ENCODE peak calls at places on chromosome X, in seven cellular contexts. B is K562, U is SK-N-SH, Y is GM12878, Z is HCT116, V is H1, J is HepG2. K is an unnamed sample.
A peak's percentile ranks its signal among the peaks of the same experiment; 100 is the strongest.

GRCh38 chrX:27675493-27675892 is 85.3 kb downstream of the DCAF8L2 start:
- DNase-seq in B (no peak), J (no peak), U (no peak), V (no peak), Y (no peak), Z (no peak), K (no peak)

GRCh38 chrX:25869761-25870160 is 268.4 kb upstream of the MAGEB18 start:
- DNase-seq in B (no peak), Y (no peak), J (no peak), U (no peak), Z (no peak), V (no peak), K (no peak)

GRCh38 chrX:1529756-1530155 is 7.2 kb downstream of the P2RY8 start:
- DNase-seq in J (no peak), Z (no peak), B (no peak), V (no peak), Y (no peak), U (no peak), K (no peak)

GRCh38 chrX:39766085-39766726 is 331.6 kb downstream of the BCOR start:
- DNase-seq in Z (no peak), V (no peak), J (no peak), U (no peak), B (no peak), Y (no peak), K (no peak)

GRCh38 chrX:68942797-68943196 is 114.0 kb downstream of the EFNB1 start:
- DNase-seq in B (no peak), Z (no peak), Y (no peak), J (no peak), V (no peak), U (no peak), K (no peak)

GRCh38 chrX:63743596-63743995 is 41.4 kb downstream of the ARHGEF9 start:
- DNase-seq in Z (no peak), Y (no peak), B (no peak), U (no peak), J (no peak), V (no peak), K (no peak)

GRCh38 chrX:123219916-123220315 is 35.8 kb downstream of the GRIA3 start:
- DNase-seq in Y (no peak), B (peak; percentile 5), J (peak; percentile 11), V (no peak), Z (no peak), U (peak; percentile 27), K (no peak)

GRCh38 chrX:102138064-102138463 is 4.2 kb downstream of the TCEAL6 start:
- DNase-seq in V (no peak), Z (no peak), B (no peak), J (no peak), Y (no peak), U (no peak), K (no peak)

GRCh38 chrX:65203545-65203944 is 227.3 kb upstream of the ZC4H2 start:
- DNase-seq in Y (no peak), Z (no peak), J (no peak), V (no peak), U (no peak), B (no peak), K (no peak)

GRCh38 chrX:19912-20571 is 261.1 kb upstream of the PLCXD1 start:
- DNase-seq in V (no peak), J (peak; percentile 0), Z (no peak), U (peak; percentile 26), B (peak; percentile 25), Y (no peak), K (no peak)

GRCh38 chrX:9337056-9337455 is 127.8 kb upstream of the TBL1X start:
- DNase-seq in J (no peak), V (no peak), Z (no peak), B (no peak), Y (no peak), U (no peak), K (no peak)

GRCh38 chrX:153334654-153335295 is 822 bp downstream of the ZNF275 start:
- DNase-seq in J (no peak), V (no peak), Y (no peak), B (no peak), Z (no peak), U (no peak), K (no peak)

GRCh38 chrX:13876652-13877051 is 59.8 kb upstream of the GPM6B start:
- DNase-seq in Y (no peak), B (no peak), Z (no peak), V (no peak), J (no peak), U (no peak), K (no peak)

GRCh38 chrX:125150231-125150630 is 169.4 kb upstream of the TEX13C start:
- DNase-seq in U (no peak), J (no peak), V (no peak), Y (no peak), B (peak; percentile 13), Z (no peak), K (no peak)

GRCh38 chrX:16484338-16484737 is 165.6 kb upstream of the S100G start:
- DNase-seq in U (no peak), Z (peak; percentile 56), J (no peak), B (no peak), Y (no peak), V (no peak), K (peak; percentile 10)

GRCh38 chrX:68944211-68944610 is 115.4 kb downstream of the EFNB1 start:
- DNase-seq in B (no peak), Z (no peak), V (no peak), U (no peak), Y (no peak), J (no peak), K (no peak)

DNA sequence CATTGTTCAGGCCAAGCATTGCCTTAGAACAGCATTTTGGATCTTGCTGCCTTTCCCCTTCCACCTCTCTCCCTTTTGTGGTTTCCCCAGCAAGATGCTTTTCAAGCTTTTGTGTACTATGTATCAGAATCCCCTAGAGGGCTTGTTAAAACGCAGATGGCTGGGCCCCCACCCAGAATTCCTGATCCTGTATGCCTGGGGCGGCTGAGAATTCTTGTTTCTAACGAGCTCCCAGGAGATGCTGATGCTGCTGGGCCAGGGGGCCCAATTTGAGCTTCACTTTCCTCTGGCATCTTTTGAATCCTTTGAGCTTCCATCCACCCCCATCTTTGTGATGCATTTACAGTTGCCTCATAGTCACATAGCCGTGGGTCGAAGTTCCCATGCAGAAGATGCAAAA is 18.4 kb downstream of the HCCS start:
- DNase-seq in Y (no peak), U (no peak), V (no peak), J (no peak), B (no peak), Z (no peak), K (no peak)
- H3K4me1 ChIP-seq in Y (no peaks in the 10 kb centered on the region), U (no peaks in the 10 kb centered on the region), V (no peaks in the 10 kb centered on the region), J (no peaks in the 10 kb centered on the region), B (peaks cover 2% of the 10 kb centered on the region), Z (no peaks in the 10 kb centered on the region), K (no peaks in the 10 kb centered on the region)

GRCh38 chrX:134758652-134759051 is 100.4 kb upstream of the PLAC1 start:
- DNase-seq in Y (no peak), Z (no peak), J (no peak), V (no peak), U (no peak), B (no peak), K (no peak)

GRCh38 chrX:134752558-134752957 is 94.3 kb upstream of the PLAC1 start:
- DNase-seq in V (no peak), Y (no peak), J (no peak), U (no peak), B (no peak), Z (no peak), K (no peak)

GRCh38 chrX:134749651-134750450 is 91.6 kb upstream of the PLAC1 start:
- DNase-seq in Y (no peak), Z (no peak), U (no peak), B (no peak), V (no peak), J (no peak), K (no peak)

DNA sequence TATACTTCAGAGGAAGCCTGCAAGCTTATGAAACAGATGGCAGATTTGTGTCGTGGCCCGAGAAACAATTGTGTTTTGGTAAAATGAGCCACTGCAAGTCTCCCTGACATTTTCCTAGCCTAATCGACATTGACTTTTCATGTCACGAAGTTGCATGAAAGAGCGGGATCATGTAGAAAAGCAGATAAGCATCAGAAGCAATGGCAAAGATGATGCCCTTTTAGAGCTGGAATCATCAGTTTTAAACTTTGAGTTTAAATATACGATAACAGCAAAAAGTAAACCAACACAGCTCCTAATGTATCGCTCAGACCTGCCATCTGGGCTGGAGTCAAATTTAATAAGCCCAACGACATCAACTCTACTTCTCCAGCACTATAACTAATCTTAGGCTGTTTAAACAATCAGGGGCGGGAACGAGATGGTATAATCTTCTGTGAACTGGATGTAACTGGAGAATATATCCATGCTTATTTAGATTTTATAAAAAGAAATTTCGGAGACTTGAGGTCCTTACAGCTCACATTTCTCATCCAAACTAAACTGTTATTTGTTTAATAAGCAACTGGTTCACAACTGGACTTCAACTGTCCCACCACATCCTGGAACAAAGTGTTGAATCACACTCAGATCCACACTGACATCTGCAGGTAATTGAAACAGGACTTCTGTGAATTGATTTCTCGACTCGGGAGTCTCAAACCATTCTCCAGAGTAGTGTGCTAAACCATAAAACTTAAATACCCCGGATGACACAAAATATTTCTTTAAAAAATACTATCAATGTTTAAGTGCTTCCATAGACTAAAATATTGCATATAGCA is 95.1 kb upstream of the PLAC1 start:
- DNase-seq in B (peak; percentile 23), Y (no peak), Z (no peak), J (peak; percentile 1), U (no peak), V (no peak), K (peak; percentile 42)
- TF ChIP-seq CTCF in B (no peak), Y (no peak), Z (peak; percentile 2), J (peak; percentile 20), U (peak; percentile 56), V (no peak), K (peak; percentile 52)

GRCh38 chrX:131741103-131741581 is 197.3 kb downstream of the OR13H1 start:
- DNase-seq in V (no peak), Z (no peak), U (peak; percentile 48), B (no peak), Y (peak; percentile 87), J (no peak), K (no peak)
- TF ChIP-seq SIN3A in V (no peak), Z (no peak), U (no peak), B (no peak), Y (no peak), J (no peak), K (no peak)

DNA sequence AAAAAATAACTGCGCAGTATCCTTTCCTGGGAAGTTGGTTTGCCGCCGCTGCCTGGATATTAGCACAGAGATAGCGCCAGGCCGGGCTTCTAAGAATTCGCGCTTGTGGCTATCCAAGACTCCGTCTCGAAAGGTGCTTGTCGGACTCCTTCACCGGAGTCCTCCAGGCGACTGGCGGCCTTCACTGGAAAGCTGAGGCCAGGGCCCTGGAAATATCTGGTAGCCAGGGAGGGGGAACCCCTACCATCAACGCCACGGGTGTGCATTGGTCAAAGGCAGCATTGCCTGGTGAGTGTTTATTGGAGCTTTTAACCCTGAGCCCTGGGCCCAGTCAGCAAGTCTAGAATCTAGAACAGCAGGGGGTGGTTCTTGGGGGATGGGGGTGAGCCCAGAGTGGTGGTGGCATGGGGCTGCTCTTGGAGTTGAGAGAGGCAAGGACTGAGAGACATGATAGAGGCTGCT is 567 bp upstream of the PIM2 start:
- DNase-seq in Y (no peak), U (peak; percentile 54), Z (no peak), J (no peak), B (no peak), V (no peak), K (no peak)
- H3K4me1 ChIP-seq in Y (peaks cover 9% of the 10 kb centered on the region), U (peaks cover 26% of the 10 kb centered on the region), Z (peaks cover 5% of the 10 kb centered on the region), J (peaks cover 31% of the 10 kb centered on the region), B (peaks cover 29% of the 10 kb centered on the region), V (peaks cover 15% of the 10 kb centered on the region), K (peaks cover 8% of the 10 kb centered on the region)

DNA sequence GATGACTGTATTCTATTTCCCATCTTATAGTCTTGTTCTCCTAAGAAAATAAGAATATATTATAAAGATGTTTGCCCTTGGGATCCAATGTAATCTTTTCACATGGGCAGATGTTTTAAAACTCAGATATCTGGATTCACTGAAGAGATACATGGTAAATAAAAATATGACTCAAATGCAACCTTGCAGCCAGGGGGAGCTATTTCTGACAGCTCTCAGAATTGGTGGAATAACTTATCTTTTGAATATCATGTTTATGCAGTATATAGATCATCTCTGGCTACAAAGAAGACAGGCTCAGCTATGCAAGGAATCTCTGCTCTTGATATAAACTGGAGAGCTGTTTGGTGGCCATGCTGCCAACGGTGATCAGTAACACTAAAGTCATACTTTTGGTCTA is 274.7 kb downstream of the GLUD2 start:
- DNase-seq in B (peak; percentile 15), J (no peak), V (no peak), Y (no peak), Z (no peak), U (no peak), K (no peak)
- TF ChIP-seq CTCF in B (peak; percentile 10), J (no peak), V (no peak), Y (peak; percentile 48), Z (peak; percentile 18), U (peak; percentile 49), K (no peak)